ENCODE peak calls at places on chromosomes 2 and 18, in seven cellular contexts. F is neural progenitor cell; X is fibroblast of lung; C is lower lobe of right lung; R is CD8-positive, alpha-beta memory T cell; J is esophagus squamous epithelium; O is ovary. Q is an unnamed sample.

GRCh38 chr18:63454497-63454896 is 22.3 kb upstream of the SERPINB5 start:
- DNase-seq in O (peak; percentile 23), C (no peak), F (no peak), X (no peak), J (no peak), R (no peak), Q (no peak)

GRCh38 chr2:132416080-132416911 is at the start of gene GPR39:
- DNase-seq in R (no peak), O (peak; percentile 21), F (peak; percentile 76), C (peak; percentile 94), X (peak; percentile 96), J (peak; percentile 9), Q (no peak)

GRCh38 chr2:158357699-158358098 is 98.9 kb downstream of the CCDC148 start:
- DNase-seq in J (no peak), F (no peak), R (no peak), O (no peak), C (no peak), X (no peak), Q (no peak)

GRCh38 chr2:78982638-78983330 is 42.7 kb upstream of the REG3G start:
- DNase-seq in F (no peak), X (no peak), J (no peak), O (no peak), R (no peak), C (no peak), Q (no peak)

GRCh38 chr2:74328074-74328473 is 15.1 kb downstream of the SLC4A5 start:
- DNase-seq in F (peak; percentile 56), X (no peak), O (no peak), R (no peak), J (no peak), C (no peak), Q (no peak)

GRCh38 chr2:238955648-238956531 is 108.0 kb downstream of the TWIST2 start:
- DNase-seq in R (no peak), F (no peak), C (no peak), O (no peak), X (no peak), J (no peak), Q (no peak)

GRCh38 chr2:159891917-159892691 is 94.1 kb upstream of the CD302 start:
- DNase-seq in X (peak; percentile 26), C (no peak), R (no peak), F (no peak), J (no peak), O (no peak), Q (no peak)

GRCh38 chr2:85468096-85468703 is 49.7 kb downstream of the SH2D6 start:
- DNase-seq in X (no peak), C (no peak), O (no peak), J (no peak), F (no peak), R (no peak), Q (no peak)

GRCh38 chr2:7209776-7210555 is 292.8 kb downstream of the RNF144A start:
- DNase-seq in X (peak; percentile 13), F (peak; percentile 19), O (no peak), R (no peak), C (no peak), J (no peak), Q (no peak)

GRCh38 chr2:180268006-180268405 is 260.9 kb upstream of the CWC22 start:
- DNase-seq in X (no peak), C (no peak), J (no peak), O (no peak), R (no peak), F (no peak), Q (no peak)
- H3K4me1 ChIP-seq in X (no peaks in the 10 kb centered on the region), C (no peaks in the 10 kb centered on the region), J (no peaks in the 10 kb centered on the region), O (no peaks in the 10 kb centered on the region), R (no peaks in the 10 kb centered on the region), F (no peaks in the 10 kb centered on the region), Q (no peaks in the 10 kb centered on the region)

GRCh38 chr2:127080226-127080940 is 26.6 kb downstream of the BIN1 start:
- DNase-seq in J (no peak), R (peak; percentile 73), O (no peak), F (no peak), X (no peak), C (no peak), Q (peak; percentile 26)

GRCh38 chr2:127082974-127083373 is 24.0 kb downstream of the BIN1 start:
- DNase-seq in C (no peak), O (no peak), R (no peak), J (no peak), F (no peak), X (peak; percentile 82), Q (no peak)

GRCh38 chr2:127080941-127081769 is 25.8 kb downstream of the BIN1 start:
- DNase-seq in C (peak; percentile 66), J (no peak), R (peak; percentile 77), F (no peak), X (peak; percentile 68), O (no peak), Q (peak; percentile 32)

GRCh38 chr2:127083819-127084503 is 23.0 kb downstream of the BIN1 start:
- DNase-seq in X (peak; percentile 99), R (no peak), F (no peak), C (peak; percentile 87), J (no peak), O (peak; percentile 94), Q (no peak)

GRCh38 chr2:127081826-127082633 is 24.9 kb downstream of the BIN1 start:
- DNase-seq in O (peak; percentile 55), C (no peak), J (peak; percentile 13), X (peak; percentile 53), R (peak; percentile 92), F (no peak), Q (peak; percentile 59)
- H3K4me1 ChIP-seq in O (peaks cover 36% of the 10 kb centered on the region), C (peaks cover 77% of the 10 kb centered on the region), J (peaks cover 38% of the 10 kb centered on the region), X (peaks cover 31% of the 10 kb centered on the region), R (peaks cover 86% of the 10 kb centered on the region), F (peaks cover 38% of the 10 kb centered on the region), Q (peaks cover 76% of the 10 kb centered on the region)

GRCh38 chr2:195017890-195018289 is 639.1 kb upstream of the SLC39A10 start:
- DNase-seq in O (no peak), F (no peak), X (peak; percentile 22), R (no peak), J (no peak), C (no peak), Q (no peak)
- H3K4me1 ChIP-seq in O (no peaks in the 10 kb centered on the region), F (no peaks in the 10 kb centered on the region), X (no peaks in the 10 kb centered on the region), R (no peaks in the 10 kb centered on the region), J (no peaks in the 10 kb centered on the region), C (no peaks in the 10 kb centered on the region), Q (no peaks in the 10 kb centered on the region)

GRCh38 chr2:207130958-207131521 is 34.7 kb downstream of the KLF7 start:
- DNase-seq in F (no peak), R (no peak), X (no peak), C (no peak), J (no peak), O (no peak), Q (no peak)

GRCh38 chr2:207133493-207133861 is 32.3 kb downstream of the KLF7 start:
- DNase-seq in X (no peak), F (peak; percentile 22), O (peak; percentile 43), R (no peak), C (no peak), J (no peak), Q (no peak)

GRCh38 chr2:207133862-207134519 is 31.8 kb downstream of the KLF7 start:
- DNase-seq in O (peak; percentile 90), C (peak; percentile 78), F (peak; percentile 16), J (no peak), X (peak; percentile 99), R (no peak), Q (no peak)

GRCh38 chr2:207129821-207130220 is 35.9 kb downstream of the KLF7 start:
- DNase-seq in O (no peak), R (no peak), C (no peak), F (no peak), J (no peak), X (no peak), Q (no peak)

DNA sequence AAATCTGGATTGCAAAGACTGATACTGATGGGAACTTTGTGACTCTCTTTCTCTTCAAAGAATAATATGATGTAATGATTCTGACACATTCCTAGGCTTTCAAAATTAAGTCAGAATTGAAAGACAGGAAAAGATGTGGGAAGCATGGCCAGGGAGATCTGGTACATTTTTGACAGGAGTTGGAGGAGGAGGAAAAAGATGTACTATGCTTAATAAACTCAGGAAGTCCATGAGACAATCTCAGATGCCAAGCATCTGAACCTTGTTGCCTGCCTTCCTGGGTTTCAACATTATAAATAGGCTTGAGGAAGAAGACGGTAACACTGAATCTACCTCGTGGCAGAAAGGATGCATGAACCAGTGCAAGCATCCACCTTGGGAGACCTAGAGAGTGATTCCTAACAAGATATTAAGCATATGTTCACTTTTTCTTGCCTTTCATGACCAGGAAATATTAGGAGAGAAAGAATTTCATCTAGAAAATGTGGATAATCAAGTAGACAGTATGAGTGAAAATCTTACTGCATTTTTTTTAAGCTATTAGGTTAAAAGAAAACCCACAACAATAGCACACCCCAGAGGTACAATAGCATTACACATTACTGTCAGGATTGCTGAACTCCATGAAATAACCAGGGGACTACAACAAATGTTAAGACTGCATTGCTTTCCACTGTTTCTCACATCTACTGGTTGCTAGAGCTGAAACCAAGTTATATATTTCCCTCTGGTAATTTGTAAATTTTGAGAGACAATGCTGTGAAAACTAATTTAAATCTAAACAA is 33.9 kb downstream of the KLF7 start:
- DNase-seq in F (no peak), C (no peak), J (no peak), X (no peak), O (no peak), R (no peak), Q (no peak)
- H3K4me1 ChIP-seq in F (peaks cover 34% of the 10 kb centered on the region), C (peaks cover 74% of the 10 kb centered on the region), J (no peaks in the 10 kb centered on the region), X (peaks cover 20% of the 10 kb centered on the region), O (peaks cover 18% of the 10 kb centered on the region), R (peaks cover 48% of the 10 kb centered on the region), Q (peaks cover 13% of the 10 kb centered on the region)

DNA sequence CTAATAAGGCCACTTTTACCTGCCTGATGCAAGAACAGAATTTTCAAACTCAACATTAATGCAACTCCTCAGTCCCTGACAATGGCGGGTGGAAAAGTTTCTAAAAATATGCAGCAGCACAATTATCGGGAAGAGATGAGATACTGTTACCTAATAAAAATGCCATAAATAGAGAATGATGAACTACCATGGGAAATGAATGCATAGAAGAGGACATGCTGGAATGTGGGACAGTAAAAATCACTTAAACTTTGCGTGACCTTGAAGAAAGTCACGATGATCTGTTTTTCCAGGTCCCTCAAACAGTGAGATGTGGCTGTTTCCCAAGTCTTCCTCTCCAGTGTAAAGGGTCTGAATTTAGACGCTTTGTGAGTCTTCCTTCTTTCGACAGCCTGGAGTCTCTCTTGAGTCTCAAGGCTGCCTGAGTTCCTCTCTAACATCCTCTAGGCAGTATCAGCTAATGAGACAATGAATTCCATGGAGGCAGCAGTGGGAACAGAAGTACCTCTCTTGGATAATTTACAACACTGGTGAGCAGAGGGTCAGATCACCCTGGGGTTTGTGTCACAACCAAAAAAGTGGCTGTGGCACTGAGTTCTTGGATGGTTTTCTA is 1.4 kb downstream of the CLUL1 start:
- DNase-seq in X (no peak), F (no peak), O (no peak), J (no peak), R (no peak), C (no peak), Q (no peak)
- H3K4me1 ChIP-seq in X (no peaks in the 10 kb centered on the region), F (no peaks in the 10 kb centered on the region), O (no peaks in the 10 kb centered on the region), J (peaks cover 6% of the 10 kb centered on the region), R (peaks cover 5% of the 10 kb centered on the region), C (no peaks in the 10 kb centered on the region), Q (no peaks in the 10 kb centered on the region)

DNA sequence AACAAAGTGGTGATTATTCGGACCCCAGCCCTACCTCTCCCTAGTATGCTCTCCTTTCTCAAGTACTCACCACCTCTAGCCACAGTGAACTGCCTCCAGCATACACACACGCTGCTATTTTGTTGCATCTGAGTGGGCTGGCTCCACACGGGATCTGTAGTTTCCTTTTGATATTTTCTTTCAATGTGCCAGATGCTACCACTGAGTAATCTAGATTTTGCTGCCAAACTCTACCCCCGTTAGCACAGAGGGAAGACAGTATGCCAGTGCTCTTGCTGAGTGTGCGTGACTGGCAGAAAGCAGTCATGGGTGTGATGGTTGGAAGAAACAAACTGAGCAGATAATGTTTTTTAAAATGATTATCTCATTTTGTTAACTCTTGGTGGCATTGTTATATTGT is 11.6 kb downstream of the CFLAR start:
- DNase-seq in C (no peak), O (no peak), R (peak; percentile 63), J (no peak), X (peak; percentile 61), F (no peak), Q (no peak)
- H3K4me1 ChIP-seq in C (peaks cover 100% of the 10 kb centered on the region), O (peaks cover 29% of the 10 kb centered on the region), R (peaks cover 97% of the 10 kb centered on the region), J (peaks cover 74% of the 10 kb centered on the region), X (peaks cover 30% of the 10 kb centered on the region), F (peaks cover 11% of the 10 kb centered on the region), Q (peaks cover 86% of the 10 kb centered on the region)